ENCODE peak calls at places on chromosome 3, in eight cellular contexts. C is spleen; I is heart left ventricle; M is adrenal gland; H is fibroblast of lung; A is naive thymus-derived CD4-positive, alpha-beta T cell; J is MM.1S; G is CD4-positive, alpha-beta memory T cell. S is an unnamed sample.

GRCh38 chr3:31704651-31705179 is 172.0 kb downstream of the STT3B start:
- DNase-seq in H (peak; percentile 77), A (no peak), I (no peak), G (no peak), C (peak; percentile 75), J (no peak), M (peak; percentile 87), S (peak; percentile 82)

GRCh38 chr3:40701016-40701588 is 176.3 kb downstream of the ZNF621 start:
- DNase-seq in A (no peak), C (no peak), H (no peak), G (no peak), J (no peak), I (no peak), M (no peak), S (no peak)

GRCh38 chr3:9351709-9352126 is 11.1 kb upstream of the THUMPD3 start:
- DNase-seq in G (no peak), M (no peak), C (no peak), I (no peak), J (no peak), H (no peak), A (no peak), S (no peak)

GRCh38 chr3:53545365-53546031 is 51.1 kb downstream of the CACNA1D start:
- DNase-seq in C (no peak), H (no peak), G (no peak), M (peak; percentile 39), I (no peak), J (no peak), A (no peak), S (no peak)

GRCh38 chr3:13019243-13019701 is 54.0 kb downstream of the IQSEC1 start:
- DNase-seq in H (peak; percentile 83), G (no peak), C (peak; percentile 83), M (peak; percentile 93), I (peak; percentile 59), A (no peak), J (peak; percentile 60), S (no peak)

GRCh38 chr3:48285675-48286074 is 44.8 kb downstream of the ZNF589 start:
- DNase-seq in C (no peak), G (no peak), M (no peak), J (no peak), I (no peak), A (no peak), H (no peak), S (no peak)

GRCh38 chr3:58041826-58042324 is 33.7 kb downstream of the FLNB start:
- DNase-seq in G (no peak), A (no peak), M (no peak), C (no peak), J (peak; percentile 88), H (peak; percentile 44), I (no peak), S (no peak)

GRCh38 chr3:39138804-39139415 is 14.5 kb downstream of the CSRNP1 start:
- DNase-seq in A (no peak), I (peak; percentile 66), C (no peak), H (no peak), J (no peak), M (peak; percentile 46), G (no peak), S (peak; percentile 56)

GRCh38 chr3:44439499-44440295 is 37.8 kb downstream of the ZNF445 start:
- DNase-seq in C (peak; percentile 89), M (peak; percentile 68), I (peak; percentile 80), A (peak; percentile 74), H (peak; percentile 74), G (peak; percentile 83), J (peak; percentile 93), S (peak; percentile 72)

DNA sequence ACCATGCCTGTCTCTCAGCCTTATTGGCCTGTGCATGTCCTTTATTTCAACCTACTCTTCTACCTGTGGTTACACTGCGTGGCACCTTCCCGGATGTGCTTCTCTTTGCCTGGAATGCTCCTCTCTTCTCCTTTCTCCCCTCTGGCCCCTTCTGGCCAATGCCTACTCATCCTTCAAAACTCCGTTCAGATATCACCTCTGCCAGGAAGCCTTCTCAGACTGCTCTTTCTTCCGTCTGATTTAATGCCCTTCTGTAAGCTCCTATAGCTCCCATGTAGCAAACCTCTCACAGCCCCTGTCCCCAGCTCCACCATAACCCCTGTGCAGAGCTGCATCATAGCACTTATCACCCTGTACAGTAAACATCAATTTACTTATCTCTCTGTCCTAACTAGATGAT is 13.2 kb downstream of the KLHL6 start:
- DNase-seq in C (no peak), I (no peak), A (no peak), H (no peak), J (no peak), G (no peak), M (no peak), S (no peak)
- H3K4me1 ChIP-seq in C (peaks cover 95% of the 10 kb centered on the region), I (peaks cover 11% of the 10 kb centered on the region), A (peaks cover 11% of the 10 kb centered on the region), H (no peaks in the 10 kb centered on the region), J (peaks cover 77% of the 10 kb centered on the region), G (peaks cover 75% of the 10 kb centered on the region), M (no peaks in the 10 kb centered on the region), S (no peaks in the 10 kb centered on the region)

GRCh38 chr3:182957676-182958075 is 22.7 kb downstream of the DCUN1D1 start:
- DNase-seq in M (no peak), C (no peak), A (no peak), J (no peak), I (no peak), H (no peak), G (no peak), S (no peak)

GRCh38 chr3:182949688-182950087 is 30.6 kb downstream of the DCUN1D1 start:
- DNase-seq in A (no peak), M (no peak), J (no peak), H (no peak), I (no peak), G (no peak), C (no peak), S (no peak)

GRCh38 chr3:182959474-182960350 is 20.6 kb downstream of the DCUN1D1 start:
- DNase-seq in J (no peak), M (no peak), I (no peak), A (no peak), G (no peak), H (no peak), C (no peak), S (no peak)

GRCh38 chr3:182954553-182954952 is 25.8 kb downstream of the DCUN1D1 start:
- DNase-seq in M (no peak), C (no peak), G (no peak), J (no peak), H (no peak), A (no peak), I (no peak), S (no peak)
- H3K4me1 ChIP-seq in M (peaks cover 2% of the 10 kb centered on the region), C (peaks cover 13% of the 10 kb centered on the region), G (no peaks in the 10 kb centered on the region), J (no peaks in the 10 kb centered on the region), H (no peaks in the 10 kb centered on the region), A (no peaks in the 10 kb centered on the region), I (peaks cover under 1% of the 10 kb centered on the region), S (peaks cover 3% of the 10 kb centered on the region)

GRCh38 chr3:136937175-136937574 is 20.6 kb upstream of the IL20RB start:
- DNase-seq in C (no peak), G (no peak), I (no peak), H (no peak), J (no peak), M (no peak), A (no peak), S (no peak)

GRCh38 chr3:136938334-136938733 is 19.4 kb upstream of the IL20RB start:
- DNase-seq in G (no peak), I (no peak), M (no peak), J (no peak), A (no peak), C (no peak), H (peak; percentile 47), S (no peak)

GRCh38 chr3:136939489-136939888 is 18.3 kb upstream of the IL20RB start:
- DNase-seq in G (no peak), H (no peak), M (no peak), I (no peak), C (no peak), A (no peak), J (no peak), S (no peak)

GRCh38 chr3:136932978-136933812 is 24.6 kb upstream of the IL20RB start:
- DNase-seq in M (no peak), I (no peak), H (no peak), J (no peak), A (no peak), C (no peak), G (no peak), S (no peak)

DNA sequence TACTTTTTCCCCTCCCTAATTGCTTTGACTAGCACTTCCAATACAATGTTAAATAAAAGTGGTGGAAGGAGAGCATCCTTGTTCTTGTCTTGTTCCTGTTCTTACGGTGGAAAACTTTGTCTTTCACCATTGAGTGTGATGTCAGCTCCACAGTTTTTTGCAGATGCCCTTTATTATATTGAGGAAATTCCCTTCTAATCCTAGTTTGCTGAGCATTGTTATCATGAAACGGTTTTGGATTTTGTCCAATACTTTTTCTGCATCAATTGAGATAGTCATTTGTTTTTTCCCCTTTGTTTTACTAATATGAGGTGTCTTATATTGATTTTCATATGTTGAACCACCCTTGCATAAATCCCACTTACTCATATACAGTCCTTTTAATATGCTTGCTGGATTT is 19.9 kb upstream of the IL20RB start:
- DNase-seq in J (no peak), C (no peak), A (no peak), G (no peak), H (no peak), I (no peak), M (no peak), S (no peak)
- H3K4me1 ChIP-seq in J (no peaks in the 10 kb centered on the region), C (peaks cover 83% of the 10 kb centered on the region), A (peaks cover 35% of the 10 kb centered on the region), G (peaks cover 49% of the 10 kb centered on the region), H (peaks cover under 1% of the 10 kb centered on the region), I (peaks cover 21% of the 10 kb centered on the region), M (peaks cover 26% of the 10 kb centered on the region), S (peaks cover 21% of the 10 kb centered on the region)

GRCh38 chr3:128195802-128196201 is 42.5 kb downstream of the EEFSEC start:
- DNase-seq in G (no peak), M (no peak), I (no peak), A (no peak), H (no peak), C (no peak), J (no peak), S (no peak)

GRCh38 chr3:128195369-128195768 is 42.1 kb downstream of the EEFSEC start:
- DNase-seq in I (no peak), H (no peak), A (no peak), G (no peak), M (no peak), C (no peak), J (no peak), S (no peak)

GRCh38 chr3:128197855-128198254 is 44.6 kb downstream of the EEFSEC start:
- DNase-seq in G (no peak), C (no peak), H (no peak), I (no peak), A (no peak), J (no peak), M (no peak), S (no peak)

GRCh38 chr3:128198313-128198712 is 45.0 kb downstream of the EEFSEC start:
- DNase-seq in H (no peak), M (no peak), I (no peak), J (no peak), G (no peak), C (no peak), A (peak; percentile 5), S (no peak)

GRCh38 chr3:128196645-128197044 is 43.4 kb downstream of the EEFSEC start:
- DNase-seq in H (no peak), A (no peak), C (no peak), J (no peak), M (no peak), I (no peak), G (no peak), S (no peak)
- H3K4me1 ChIP-seq in H (no peaks in the 10 kb centered on the region), A (no peaks in the 10 kb centered on the region), C (peaks cover 15% of the 10 kb centered on the region), J (no peaks in the 10 kb centered on the region), M (no peaks in the 10 kb centered on the region), I (peaks cover 37% of the 10 kb centered on the region), G (no peaks in the 10 kb centered on the region), S (peaks cover 23% of the 10 kb centered on the region)